ENCODE peak calls at places on chromosomes 16 and 17, in nine cellular contexts. One of them, this sample, is unnamed.

GRCh38 chr16:51410125-51410524 is 259.1 kb upstream of the SALL1 start:
- DNase-seq in lower lobe of right lung: no peak
- DNase-seq in nephron progenitor cell: no peak
- DNase-seq in CD14-positive monocyte: no peak
- DNase-seq in AG10803: no peak
- DNase-seq in AG09309: no peak
- DNase-seq in GM12865: no peak
- DNase-seq in osteocyte: no peak
- DNase-seq in RWPE2: no peak
- DNase-seq in this sample: no peak

GRCh38 chr16:66604376-66605176 is at the start of gene CMTM3:
- DNase-seq in lower lobe of right lung: peak; percentile 79
- DNase-seq in nephron progenitor cell: peak; percentile 87
- DNase-seq in CD14-positive monocyte: peak; percentile 53
- DNase-seq in AG10803: peak; percentile 49
- DNase-seq in AG09309: no peak
- DNase-seq in GM12865: peak; percentile 60
- DNase-seq in osteocyte: peak; percentile 94
- DNase-seq in RWPE2: no peak
- DNase-seq in this sample: peak; percentile 56

GRCh38 chr17:79305831-79306687 is 231.4 kb downstream of the ENGASE start:
- DNase-seq in lower lobe of right lung: no peak
- DNase-seq in nephron progenitor cell: peak; percentile 46
- DNase-seq in CD14-positive monocyte: no peak
- DNase-seq in AG10803: no peak
- DNase-seq in AG09309: no peak
- DNase-seq in GM12865: no peak
- DNase-seq in osteocyte: no peak
- DNase-seq in RWPE2: no peak
- DNase-seq in this sample: no peak

GRCh38 chr16:50684823-50685455 is 3.8 kb upstream of the SNX20 start:
- DNase-seq in lower lobe of right lung: no peak
- DNase-seq in nephron progenitor cell: no peak
- DNase-seq in CD14-positive monocyte: peak; percentile 88
- DNase-seq in AG10803: no peak
- DNase-seq in AG09309: no peak
- DNase-seq in GM12865: peak; percentile 64
- DNase-seq in osteocyte: no peak
- DNase-seq in RWPE2: no peak
- DNase-seq in this sample: no peak

GRCh38 chr17:64216385-64217248 is 46.4 kb downstream of the TEX2 start:
- DNase-seq in lower lobe of right lung: no peak
- DNase-seq in nephron progenitor cell: no peak
- DNase-seq in CD14-positive monocyte: no peak
- DNase-seq in AG10803: no peak
- DNase-seq in AG09309: no peak
- DNase-seq in GM12865: peak; percentile 55
- DNase-seq in osteocyte: no peak
- DNase-seq in RWPE2: no peak
- DNase-seq in this sample: no peak

GRCh38 chr17:72591500-72592241 is 470.9 kb downstream of the SOX9 start:
- DNase-seq in lower lobe of right lung: peak; percentile 49
- DNase-seq in nephron progenitor cell: peak; percentile 67
- DNase-seq in CD14-positive monocyte: no peak
- DNase-seq in AG10803: no peak
- DNase-seq in AG09309: no peak
- DNase-seq in GM12865: no peak
- DNase-seq in osteocyte: no peak
- DNase-seq in RWPE2: peak; percentile 73
- DNase-seq in this sample: no peak

GRCh38 chr17:503449-503700 is 150.8 kb upstream of the RPH3AL start:
- DNase-seq in lower lobe of right lung: no peak
- DNase-seq in nephron progenitor cell: no peak
- DNase-seq in CD14-positive monocyte: no peak
- DNase-seq in AG10803: no peak
- DNase-seq in AG09309: no peak
- DNase-seq in GM12865: no peak
- DNase-seq in osteocyte: no peak
- DNase-seq in RWPE2: no peak
- DNase-seq in this sample: no peak

GRCh38 chr17:83204230-83204725 is 124.9 kb downstream of the METRNL start:
- DNase-seq in lower lobe of right lung: peak; percentile 10
- DNase-seq in nephron progenitor cell: no peak
- DNase-seq in CD14-positive monocyte: no peak
- DNase-seq in AG10803: peak; percentile 42
- DNase-seq in AG09309: no peak
- DNase-seq in GM12865: no peak
- DNase-seq in osteocyte: no peak
- DNase-seq in RWPE2: no peak
- DNase-seq in this sample: no peak

GRCh38 chr16:75099738-75100615 is 16.6 kb downstream of the LDHD start:
- DNase-seq in lower lobe of right lung: peak; percentile 66
- DNase-seq in nephron progenitor cell: no peak
- DNase-seq in CD14-positive monocyte: no peak
- DNase-seq in AG10803: no peak
- DNase-seq in AG09309: no peak
- DNase-seq in GM12865: peak; percentile 61
- DNase-seq in osteocyte: no peak
- DNase-seq in RWPE2: no peak
- DNase-seq in this sample: peak; percentile 43

GRCh38 chr17:65434878-65435277 is 126.6 kb downstream of the AXIN2 start:
- DNase-seq in lower lobe of right lung: no peak
- DNase-seq in nephron progenitor cell: no peak
- DNase-seq in CD14-positive monocyte: no peak
- DNase-seq in AG10803: no peak
- DNase-seq in AG09309: no peak
- DNase-seq in GM12865: no peak
- DNase-seq in osteocyte: no peak
- DNase-seq in RWPE2: no peak
- DNase-seq in this sample: no peak
- TF ChIP-seq CTCF in lower lobe of right lung: no peak
- TF ChIP-seq CTCF in nephron progenitor cell: no peak
- TF ChIP-seq CTCF in CD14-positive monocyte: no peak
- TF ChIP-seq CTCF in AG10803: no peak
- TF ChIP-seq CTCF in AG09309: no peak
- TF ChIP-seq CTCF in GM12865: no peak
- TF ChIP-seq CTCF in osteocyte: no peak
- TF ChIP-seq CTCF in RWPE2: no peak
- TF ChIP-seq CTCF in this sample: no peak

GRCh38 chr17:50151937-50152547 is 1.6 kb upstream of the PPP1R9B start:
- DNase-seq in lower lobe of right lung: peak; percentile 88
- DNase-seq in nephron progenitor cell: peak; percentile 69
- DNase-seq in CD14-positive monocyte: no peak
- DNase-seq in AG10803: peak; percentile 86
- DNase-seq in AG09309: peak; percentile 48
- DNase-seq in GM12865: peak; percentile 87
- DNase-seq in osteocyte: no peak
- DNase-seq in RWPE2: peak; percentile 95
- DNase-seq in this sample: no peak
- TF ChIP-seq CTCF in lower lobe of right lung: no peak
- TF ChIP-seq CTCF in nephron progenitor cell: no peak
- TF ChIP-seq CTCF in CD14-positive monocyte: no peak
- TF ChIP-seq CTCF in AG10803: no peak
- TF ChIP-seq CTCF in AG09309: no peak
- TF ChIP-seq CTCF in GM12865: no peak
- TF ChIP-seq CTCF in osteocyte: no peak
- TF ChIP-seq CTCF in RWPE2: no peak
- TF ChIP-seq CTCF in this sample: no peak

GRCh38 chr17:30226878-30227277 is 8.6 kb downstream of the SLC6A4 start:
- DNase-seq in lower lobe of right lung: no peak
- DNase-seq in nephron progenitor cell: no peak
- DNase-seq in CD14-positive monocyte: no peak
- DNase-seq in AG10803: no peak
- DNase-seq in AG09309: no peak
- DNase-seq in GM12865: no peak
- DNase-seq in osteocyte: no peak
- DNase-seq in RWPE2: no peak
- DNase-seq in this sample: no peak

GRCh38 chr17:30230596-30231125 is 4.8 kb downstream of the SLC6A4 start:
- DNase-seq in lower lobe of right lung: no peak
- DNase-seq in nephron progenitor cell: no peak
- DNase-seq in CD14-positive monocyte: no peak
- DNase-seq in AG10803: peak; percentile 23
- DNase-seq in AG09309: no peak
- DNase-seq in GM12865: no peak
- DNase-seq in osteocyte: no peak
- DNase-seq in RWPE2: no peak
- DNase-seq in this sample: no peak

GRCh38 chr17:30225919-30226553 is 9.5 kb downstream of the SLC6A4 start:
- DNase-seq in lower lobe of right lung: no peak
- DNase-seq in nephron progenitor cell: no peak
- DNase-seq in CD14-positive monocyte: no peak
- DNase-seq in AG10803: no peak
- DNase-seq in AG09309: no peak
- DNase-seq in GM12865: no peak
- DNase-seq in osteocyte: no peak
- DNase-seq in RWPE2: no peak
- DNase-seq in this sample: no peak

GRCh38 chr17:30228011-30228410 is 7.5 kb downstream of the SLC6A4 start:
- DNase-seq in lower lobe of right lung: no peak
- DNase-seq in nephron progenitor cell: no peak
- DNase-seq in CD14-positive monocyte: no peak
- DNase-seq in AG10803: no peak
- DNase-seq in AG09309: no peak
- DNase-seq in GM12865: peak; percentile 38
- DNase-seq in osteocyte: no peak
- DNase-seq in RWPE2: no peak
- DNase-seq in this sample: no peak

DNA sequence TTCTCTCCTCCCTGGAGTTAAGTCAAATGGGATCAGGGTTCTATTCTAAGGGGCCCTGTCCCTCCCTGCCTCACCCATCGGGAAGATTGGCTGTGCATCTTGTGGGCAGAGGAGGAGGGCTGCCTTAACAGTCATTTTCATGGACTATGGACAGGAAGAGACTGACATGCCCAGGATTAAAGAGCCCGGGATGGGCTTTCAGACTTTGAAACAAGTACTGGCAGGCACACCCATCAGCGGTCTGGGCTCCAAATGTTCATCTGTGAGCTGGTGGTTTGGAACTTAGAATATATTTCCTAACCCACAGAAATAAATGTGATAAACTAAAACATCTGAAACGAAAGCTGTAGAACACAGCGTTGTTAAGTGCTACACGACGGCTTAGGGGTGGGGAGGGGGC is 6.5 kb downstream of the SLC6A4 start:
- DNase-seq in lower lobe of right lung: no peak
- DNase-seq in nephron progenitor cell: no peak
- DNase-seq in CD14-positive monocyte: no peak
- DNase-seq in AG10803: peak; percentile 68
- DNase-seq in AG09309: peak; percentile 7
- DNase-seq in GM12865: no peak
- DNase-seq in osteocyte: no peak
- DNase-seq in RWPE2: no peak
- DNase-seq in this sample: no peak
- TF ChIP-seq CTCF in lower lobe of right lung: no peak
- TF ChIP-seq CTCF in nephron progenitor cell: no peak
- TF ChIP-seq CTCF in CD14-positive monocyte: no peak
- TF ChIP-seq CTCF in AG10803: no peak
- TF ChIP-seq CTCF in AG09309: no peak
- TF ChIP-seq CTCF in GM12865: no peak
- TF ChIP-seq CTCF in osteocyte: no peak
- TF ChIP-seq CTCF in RWPE2: no peak
- TF ChIP-seq CTCF in this sample: no peak

GRCh38 chr16:72195609-72196008 is 23.7 kb upstream of the PMFBP1 start:
- DNase-seq in lower lobe of right lung: no peak
- DNase-seq in nephron progenitor cell: peak; percentile 30
- DNase-seq in CD14-positive monocyte: no peak
- DNase-seq in AG10803: no peak
- DNase-seq in AG09309: no peak
- DNase-seq in GM12865: no peak
- DNase-seq in osteocyte: no peak
- DNase-seq in RWPE2: no peak
- DNase-seq in this sample: no peak
- TF ChIP-seq CTCF in lower lobe of right lung: no peak
- TF ChIP-seq CTCF in nephron progenitor cell: peak; percentile 36
- TF ChIP-seq CTCF in CD14-positive monocyte: no peak
- TF ChIP-seq CTCF in AG10803: no peak
- TF ChIP-seq CTCF in AG09309: peak; percentile 10
- TF ChIP-seq CTCF in GM12865: no peak
- TF ChIP-seq CTCF in osteocyte: peak; percentile 29
- TF ChIP-seq CTCF in RWPE2: no peak
- TF ChIP-seq CTCF in this sample: no peak

GRCh38 chr16:62256406-62256805 is 220.2 kb upstream of the CDH8 start:
- DNase-seq in lower lobe of right lung: no peak
- DNase-seq in nephron progenitor cell: no peak
- DNase-seq in CD14-positive monocyte: no peak
- DNase-seq in AG10803: no peak
- DNase-seq in AG09309: no peak
- DNase-seq in GM12865: no peak
- DNase-seq in osteocyte: no peak
- DNase-seq in RWPE2: no peak
- DNase-seq in this sample: no peak
- TF ChIP-seq CTCF in lower lobe of right lung: no peak
- TF ChIP-seq CTCF in nephron progenitor cell: peak; percentile 39
- TF ChIP-seq CTCF in CD14-positive monocyte: no peak
- TF ChIP-seq CTCF in AG10803: no peak
- TF ChIP-seq CTCF in AG09309: no peak
- TF ChIP-seq CTCF in GM12865: no peak
- TF ChIP-seq CTCF in osteocyte: peak; percentile 34
- TF ChIP-seq CTCF in RWPE2: peak; percentile 69
- TF ChIP-seq CTCF in this sample: no peak

GRCh38 chr16:77376358-77376757 is 58.5 kb downstream of the ADAMTS18 start:
- DNase-seq in lower lobe of right lung: no peak
- DNase-seq in nephron progenitor cell: no peak
- DNase-seq in CD14-positive monocyte: no peak
- DNase-seq in AG10803: no peak
- DNase-seq in AG09309: no peak
- DNase-seq in GM12865: peak; percentile 36
- DNase-seq in osteocyte: no peak
- DNase-seq in RWPE2: no peak
- DNase-seq in this sample: no peak
- TF ChIP-seq CTCF in lower lobe of right lung: no peak
- TF ChIP-seq CTCF in nephron progenitor cell: no peak
- TF ChIP-seq CTCF in CD14-positive monocyte: peak; percentile 10
- TF ChIP-seq CTCF in AG10803: peak; percentile 49
- TF ChIP-seq CTCF in AG09309: no peak
- TF ChIP-seq CTCF in GM12865: peak; percentile 53
- TF ChIP-seq CTCF in osteocyte: no peak
- TF ChIP-seq CTCF in RWPE2: peak; percentile 3
- TF ChIP-seq CTCF in this sample: no peak

This sample was measured in CD8-positive, alpha-beta T cell.